ENCODE peak calls at places on chromosomes 4 and X, in eight cellular contexts. N, R, C, G, L, H, X and Y are unnamed samples.

GRCh38 chr4:144318797-144319196 is 178.3 kb upstream of the GYPA start:
- DNase-seq in X (no peak), C (no peak), H (no peak), G (no peak), N (no peak), R (no peak), L (no peak), Y (no peak)

GRCh38 chr4:1193206-1194027 is 21.0 kb upstream of the SPON2 start:
- DNase-seq in R (peak), G (no peak), C (no peak), X (peak), H (peak), N (peak), L (peak), Y (no peak)

GRCh38 chrX:71616672-71617529 is 1.4 kb downstream of the CXCR3 start:
- DNase-seq in G (no peak), R (no peak), N (peak), X (no peak), L (no peak), H (no peak), C (no peak), Y (no peak)

GRCh38 chrX:136880003-136880451 is 498 bp downstream of the RBMX start:
- DNase-seq in R (peak), G (no peak), N (no peak), C (peak), H (peak), X (no peak), L (peak), Y (no peak)

GRCh38 chrX:20311505-20311904 is 44.8 kb upstream of the RPS6KA3 start:
- DNase-seq in R (no peak), L (no peak), N (no peak), H (no peak), C (no peak), X (no peak), G (no peak), Y (no peak)

GRCh38 chrX:67408423-67409079 is 135.3 kb upstream of the AR start:
- DNase-seq in N (no peak), R (no peak), L (no peak), C (no peak), H (no peak), X (no peak), G (no peak), Y (no peak)

GRCh38 chr4:150229538-150229937 is 151.3 kb downstream of the DCLK2 start:
- DNase-seq in L (no peak), R (no peak), G (no peak), X (no peak), N (no peak), H (peak), C (peak), Y (no peak)

GRCh38 chr4:8721621-8722020 is 129.1 kb downstream of the CPZ start:
- DNase-seq in N (no peak), G (no peak), L (no peak), R (no peak), H (no peak), X (no peak), C (no peak), Y (no peak)

GRCh38 chr4:153790962-153791551 is 2.2 kb upstream of the SFRP2 start:
- DNase-seq in R (peak), N (no peak), C (peak), G (no peak), H (peak), L (peak), X (peak), Y (no peak)

GRCh38 chrX:132330156-132330729 is 111.0 kb upstream of the RAP2C start:
- DNase-seq in N (no peak), G (no peak), R (no peak), C (no peak), H (no peak), L (no peak), X (no peak), Y (no peak)

GRCh38 chr4:6362243-6362885 is 92.7 kb downstream of the WFS1 start:
- DNase-seq in H (no peak), R (no peak), C (no peak), G (no peak), L (no peak), X (no peak), N (no peak), Y (no peak)

GRCh38 chr4:54902261-54902660 is 223.1 kb downstream of the KDR start:
- DNase-seq in R (no peak), H (peak), X (no peak), G (no peak), L (no peak), C (no peak), N (no peak), Y (no peak)

GRCh38 chr4:35124116-35124515 is 1120.2 kb downstream of the ARAP2 start:
- DNase-seq in X (no peak), L (no peak), N (no peak), C (no peak), R (no peak), G (no peak), H (no peak), Y (no peak)

GRCh38 chr4:15778742-15779231 is 659 bp downstream of the CD38 start:
- DNase-seq in C (no peak), H (no peak), L (no peak), X (peak), N (peak), R (peak), G (no peak), Y (peak)

GRCh38 chr4:74228691-74229640 is 71.0 kb downstream of the MTHFD2L start:
- DNase-seq in H (peak), R (peak), L (peak), X (no peak), N (peak), C (peak), G (peak), Y (peak)

GRCh38 chr4:39062499-39062898 is 467 bp downstream of the KLHL5 start:
- DNase-seq in C (peak), R (no peak), N (no peak), H (no peak), L (no peak), X (no peak), G (no peak), Y (no peak)

GRCh38 chrX:1387141-1387776 is 4.7 kb downstream of the SLC25A6 start:
- DNase-seq in L (peak), N (no peak), G (no peak), C (no peak), X (no peak), R (peak), H (no peak), Y (no peak)

GRCh38 chr4:143397335-143397734 is 60.7 kb downstream of the GAB1 start:
- DNase-seq in C (peak), X (no peak), N (no peak), H (no peak), L (no peak), R (no peak), G (no peak), Y (no peak)

GRCh38 chr4:20512980-20513379 is 187.3 kb upstream of the PACRGL start:
- DNase-seq in N (no peak), L (no peak), C (no peak), R (no peak), G (no peak), X (no peak), H (no peak), Y (no peak)

GRCh38 chr4:20839957-20840356 is 139.7 kb downstream of the PACRGL start:
- DNase-seq in X (no peak), G (no peak), R (no peak), C (peak), L (no peak), N (no peak), H (peak), Y (no peak)

GRCh38 chr4:94413085-94413685 is 38.6 kb upstream of the PDLIM5 start:
- DNase-seq in H (no peak), X (no peak), C (peak), N (no peak), R (no peak), L (no peak), G (no peak), Y (no peak)